ENCODE peak calls at places on chromosomes 1 and 21, in seven cellular contexts. Z, S, K, V, O, L and B are unnamed samples.

GRCh38 chr1:109716570-109717090 is 4.6 kb downstream of the GSTM5 start:
- DNase-seq in L (no peak), O (no peak), V (no peak), S (no peak), Z (no peak), K (no peak), B (no peak)

GRCh38 chr21:21051109-21052055 is 53.2 kb downstream of the NCAM2 start:
- DNase-seq in K (no peak), Z (no peak), O (no peak), L (no peak), V (no peak), S (no peak), B (no peak)

GRCh38 chr1:213389061-213389581 is 338.1 kb downstream of the RPS6KC1 start:
- DNase-seq in O (no peak), L (no peak), V (peak), Z (no peak), S (peak), K (no peak), B (no peak)

GRCh38 chr1:41890841-41891311 is 27.8 kb downstream of the HIVEP3 start:
- DNase-seq in Z (no peak), O (no peak), S (no peak), K (no peak), V (peak), L (no peak), B (no peak)

GRCh38 chr1:193516755-193517388 is 330.5 kb upstream of the B3GALT2 start:
- DNase-seq in S (no peak), K (no peak), L (no peak), O (no peak), Z (no peak), V (no peak), B (no peak)

GRCh38 chr1:173161510-173162221 is 45.5 kb downstream of the TNFSF4 start:
- DNase-seq in K (no peak), L (no peak), S (peak), O (peak), V (no peak), Z (peak), B (peak)

GRCh38 chr21:43305811-43306311 is 121.1 kb downstream of the SIK1 start:
- DNase-seq in S (no peak), V (no peak), Z (no peak), L (no peak), K (no peak), O (no peak), B (no peak)

GRCh38 chr21:37546299-37546908 is 179.8 kb downstream of the DYRK1A start:
- DNase-seq in V (no peak), L (no peak), O (no peak), K (no peak), S (no peak), Z (no peak), B (no peak)

GRCh38 chr1:106964505-106964904 is 92.0 kb upstream of the PRMT6 start:
- DNase-seq in K (no peak), Z (no peak), O (no peak), S (no peak), L (no peak), V (no peak), B (no peak)

GRCh38 chr1:93878501-93878888 is 511 bp downstream of the DNTTIP2 start:
- DNase-seq in V (peak), O (no peak), L (peak), K (peak), S (peak), Z (no peak), B (no peak)

GRCh38 chr21:38807987-38808386 is 2.3 kb downstream of the ETS2 start:
- DNase-seq in L (no peak), K (no peak), V (no peak), S (no peak), O (no peak), Z (no peak), B (no peak)

GRCh38 chr1:113444857-113445256 is 54.5 kb downstream of the MAGI3 start:
- DNase-seq in O (no peak), Z (no peak), K (no peak), V (no peak), L (no peak), S (no peak), B (no peak)